ENCODE peak calls at places on chromosome 11, in six cellular contexts. One of them, this sample, is unnamed.

GRCh38 chr11:73386026-73386425 is 9.8 kb downstream of the RELT start:
- DNase-seq in AG09319: no peak
- DNase-seq in neuronal stem cell: no peak
- DNase-seq in KG1: no peak
- DNase-seq in activated CD4-positive, alpha-beta T cell treated with anti-CD3 and anti-CD28 coated beads, Interleukin-2, amount 50 U/mL, for 24 hours: no peak
- DNase-seq in fibroblast of the conjunctiva: no peak
- DNase-seq in this sample: no peak

GRCh38 chr11:85826096-85826855 is 15.3 kb upstream of the SYTL2 start:
- DNase-seq in AG09319: no peak
- DNase-seq in neuronal stem cell: no peak
- DNase-seq in KG1: no peak
- DNase-seq in activated CD4-positive, alpha-beta T cell treated with anti-CD3 and anti-CD28 coated beads, Interleukin-2, amount 50 U/mL, for 24 hours: no peak
- DNase-seq in fibroblast of the conjunctiva: no peak
- DNase-seq in this sample: no peak

GRCh38 chr11:85699957-85700741 is 14.2 kb upstream of the CCDC89 start:
- DNase-seq in AG09319: no peak
- DNase-seq in neuronal stem cell: no peak
- DNase-seq in KG1: no peak
- DNase-seq in activated CD4-positive, alpha-beta T cell treated with anti-CD3 and anti-CD28 coated beads, Interleukin-2, amount 50 U/mL, for 24 hours: no peak
- DNase-seq in fibroblast of the conjunctiva: no peak
- DNase-seq in this sample: no peak

GRCh38 chr11:12827929-12828812 is 153.9 kb downstream of the TEAD1 start:
- DNase-seq in AG09319: no peak
- DNase-seq in neuronal stem cell: peak
- DNase-seq in KG1: no peak
- DNase-seq in activated CD4-positive, alpha-beta T cell treated with anti-CD3 and anti-CD28 coated beads, Interleukin-2, amount 50 U/mL, for 24 hours: no peak
- DNase-seq in fibroblast of the conjunctiva: peak
- DNase-seq in this sample: no peak

GRCh38 chr11:65215441-65216076 is 33.8 kb downstream of the CAPN1 start:
- DNase-seq in AG09319: no peak
- DNase-seq in neuronal stem cell: no peak
- DNase-seq in KG1: no peak
- DNase-seq in activated CD4-positive, alpha-beta T cell treated with anti-CD3 and anti-CD28 coated beads, Interleukin-2, amount 50 U/mL, for 24 hours: no peak
- DNase-seq in fibroblast of the conjunctiva: no peak
- DNase-seq in this sample: peak

GRCh38 chr11:72821920-72822799 is 7.9 kb downstream of the ATG16L2 start:
- DNase-seq in AG09319: peak
- DNase-seq in neuronal stem cell: peak
- DNase-seq in KG1: no peak
- DNase-seq in activated CD4-positive, alpha-beta T cell treated with anti-CD3 and anti-CD28 coated beads, Interleukin-2, amount 50 U/mL, for 24 hours: peak
- DNase-seq in fibroblast of the conjunctiva: peak
- DNase-seq in this sample: peak

GRCh38 chr11:36010010-36010740 is 66.3 kb downstream of the LDLRAD3 start:
- DNase-seq in AG09319: no peak
- DNase-seq in neuronal stem cell: no peak
- DNase-seq in KG1: no peak
- DNase-seq in activated CD4-positive, alpha-beta T cell treated with anti-CD3 and anti-CD28 coated beads, Interleukin-2, amount 50 U/mL, for 24 hours: no peak
- DNase-seq in fibroblast of the conjunctiva: peak
- DNase-seq in this sample: no peak

GRCh38 chr11:29534831-29535230 is 482.0 kb downstream of the KCNA4 start:
- DNase-seq in AG09319: no peak
- DNase-seq in neuronal stem cell: no peak
- DNase-seq in KG1: no peak
- DNase-seq in activated CD4-positive, alpha-beta T cell treated with anti-CD3 and anti-CD28 coated beads, Interleukin-2, amount 50 U/mL, for 24 hours: no peak
- DNase-seq in fibroblast of the conjunctiva: no peak
- DNase-seq in this sample: no peak

GRCh38 chr11:20555783-20556182 is 43.6 kb upstream of the SLC6A5 start:
- DNase-seq in AG09319: no peak
- DNase-seq in neuronal stem cell: no peak
- DNase-seq in KG1: no peak
- DNase-seq in activated CD4-positive, alpha-beta T cell treated with anti-CD3 and anti-CD28 coated beads, Interleukin-2, amount 50 U/mL, for 24 hours: no peak
- DNase-seq in fibroblast of the conjunctiva: no peak
- DNase-seq in this sample: no peak

GRCh38 chr11:8839957-8840945 is 70.7 kb upstream of the AKIP1 start:
- DNase-seq in AG09319: peak
- DNase-seq in neuronal stem cell: peak
- DNase-seq in KG1: no peak
- DNase-seq in activated CD4-positive, alpha-beta T cell treated with anti-CD3 and anti-CD28 coated beads, Interleukin-2, amount 50 U/mL, for 24 hours: peak
- DNase-seq in fibroblast of the conjunctiva: no peak
- DNase-seq in this sample: no peak

GRCh38 chr11:128776434-128777284 is 82.8 kb downstream of the FLI1 start:
- DNase-seq in AG09319: no peak
- DNase-seq in neuronal stem cell: peak
- DNase-seq in KG1: no peak
- DNase-seq in activated CD4-positive, alpha-beta T cell treated with anti-CD3 and anti-CD28 coated beads, Interleukin-2, amount 50 U/mL, for 24 hours: peak
- DNase-seq in fibroblast of the conjunctiva: no peak
- DNase-seq in this sample: no peak

GRCh38 chr11:10322830-10323792 is 18.2 kb downstream of the ADM start:
- DNase-seq in AG09319: peak
- DNase-seq in neuronal stem cell: no peak
- DNase-seq in KG1: peak
- DNase-seq in activated CD4-positive, alpha-beta T cell treated with anti-CD3 and anti-CD28 coated beads, Interleukin-2, amount 50 U/mL, for 24 hours: peak
- DNase-seq in fibroblast of the conjunctiva: peak
- DNase-seq in this sample: no peak

GRCh38 chr11:1071571-1072115 is 3.0 kb upstream of the MUC2 start:
- DNase-seq in AG09319: no peak
- DNase-seq in neuronal stem cell: no peak
- DNase-seq in KG1: no peak
- DNase-seq in activated CD4-positive, alpha-beta T cell treated with anti-CD3 and anti-CD28 coated beads, Interleukin-2, amount 50 U/mL, for 24 hours: no peak
- DNase-seq in fibroblast of the conjunctiva: no peak
- DNase-seq in this sample: no peak

GRCh38 chr11:1568451-1568911 is 3.6 kb downstream of the DUSP8 start:
- DNase-seq in AG09319: no peak
- DNase-seq in neuronal stem cell: no peak
- DNase-seq in KG1: no peak
- DNase-seq in activated CD4-positive, alpha-beta T cell treated with anti-CD3 and anti-CD28 coated beads, Interleukin-2, amount 50 U/mL, for 24 hours: no peak
- DNase-seq in fibroblast of the conjunctiva: no peak
- DNase-seq in this sample: no peak

GRCh38 chr11:131666617-131667016 is 296.2 kb downstream of the NTM start:
- DNase-seq in AG09319: no peak
- DNase-seq in neuronal stem cell: no peak
- DNase-seq in KG1: no peak
- DNase-seq in activated CD4-positive, alpha-beta T cell treated with anti-CD3 and anti-CD28 coated beads, Interleukin-2, amount 50 U/mL, for 24 hours: no peak
- DNase-seq in fibroblast of the conjunctiva: no peak
- DNase-seq in this sample: no peak

GRCh38 chr11:123174196-123175183 is 20.6 kb downstream of the CLMP start:
- DNase-seq in AG09319: peak
- DNase-seq in neuronal stem cell: peak
- DNase-seq in KG1: no peak
- DNase-seq in activated CD4-positive, alpha-beta T cell treated with anti-CD3 and anti-CD28 coated beads, Interleukin-2, amount 50 U/mL, for 24 hours: no peak
- DNase-seq in fibroblast of the conjunctiva: peak
- DNase-seq in this sample: no peak

GRCh38 chr11:62719302-62719978 is 7.8 kb downstream of the HNRNPUL2 start:
- DNase-seq in AG09319: no peak
- DNase-seq in neuronal stem cell: no peak
- DNase-seq in KG1: no peak
- DNase-seq in activated CD4-positive, alpha-beta T cell treated with anti-CD3 and anti-CD28 coated beads, Interleukin-2, amount 50 U/mL, for 24 hours: no peak
- DNase-seq in fibroblast of the conjunctiva: no peak
- DNase-seq in this sample: no peak

GRCh38 chr11:1194977-1195689 is 27.7 kb upstream of the MUC5B start:
- DNase-seq in AG09319: no peak
- DNase-seq in neuronal stem cell: no peak
- DNase-seq in KG1: no peak
- DNase-seq in activated CD4-positive, alpha-beta T cell treated with anti-CD3 and anti-CD28 coated beads, Interleukin-2, amount 50 U/mL, for 24 hours: no peak
- DNase-seq in fibroblast of the conjunctiva: no peak
- DNase-seq in this sample: no peak

GRCh38 chr11:34890089-34890488 is 26.1 kb downstream of the APIP start:
- DNase-seq in AG09319: no peak
- DNase-seq in neuronal stem cell: no peak
- DNase-seq in KG1: no peak
- DNase-seq in activated CD4-positive, alpha-beta T cell treated with anti-CD3 and anti-CD28 coated beads, Interleukin-2, amount 50 U/mL, for 24 hours: no peak
- DNase-seq in fibroblast of the conjunctiva: no peak
- DNase-seq in this sample: no peak

GRCh38 chr11:72085836-72086475 is 5.3 kb downstream of the LRRC51 start:
- DNase-seq in AG09319: no peak
- DNase-seq in neuronal stem cell: no peak
- DNase-seq in KG1: no peak
- DNase-seq in activated CD4-positive, alpha-beta T cell treated with anti-CD3 and anti-CD28 coated beads, Interleukin-2, amount 50 U/mL, for 24 hours: no peak
- DNase-seq in fibroblast of the conjunctiva: no peak
- DNase-seq in this sample: no peak

GRCh38 chr11:115518983-115519382 is 14.8 kb upstream of the CADM1 start:
- DNase-seq in AG09319: no peak
- DNase-seq in neuronal stem cell: no peak
- DNase-seq in KG1: no peak
- DNase-seq in activated CD4-positive, alpha-beta T cell treated with anti-CD3 and anti-CD28 coated beads, Interleukin-2, amount 50 U/mL, for 24 hours: no peak
- DNase-seq in fibroblast of the conjunctiva: no peak
- DNase-seq in this sample: no peak

GRCh38 chr11:114653148-114653547 is 25.2 kb upstream of the NXPE2 start:
- DNase-seq in AG09319: no peak
- DNase-seq in neuronal stem cell: no peak
- DNase-seq in KG1: no peak
- DNase-seq in activated CD4-positive, alpha-beta T cell treated with anti-CD3 and anti-CD28 coated beads, Interleukin-2, amount 50 U/mL, for 24 hours: no peak
- DNase-seq in fibroblast of the conjunctiva: no peak
- DNase-seq in this sample: no peak

GRCh38 chr11:57638005-57638760 is 11.5 kb downstream of the YPEL4 start:
- DNase-seq in AG09319: peak
- DNase-seq in neuronal stem cell: peak
- DNase-seq in KG1: no peak
- DNase-seq in activated CD4-positive, alpha-beta T cell treated with anti-CD3 and anti-CD28 coated beads, Interleukin-2, amount 50 U/mL, for 24 hours: no peak
- DNase-seq in fibroblast of the conjunctiva: peak
- DNase-seq in this sample: no peak

GRCh38 chr11:8071616-8072581 is 9.1 kb upstream of the TUB start:
- DNase-seq in AG09319: no peak
- DNase-seq in neuronal stem cell: no peak
- DNase-seq in KG1: no peak
- DNase-seq in activated CD4-positive, alpha-beta T cell treated with anti-CD3 and anti-CD28 coated beads, Interleukin-2, amount 50 U/mL, for 24 hours: no peak
- DNase-seq in fibroblast of the conjunctiva: no peak
- DNase-seq in this sample: no peak

GRCh38 chr11:111777094-111778046 is 11.2 kb upstream of the PPP2R1B start:
- DNase-seq in AG09319: peak
- DNase-seq in neuronal stem cell: peak
- DNase-seq in KG1: peak
- DNase-seq in activated CD4-positive, alpha-beta T cell treated with anti-CD3 and anti-CD28 coated beads, Interleukin-2, amount 50 U/mL, for 24 hours: peak
- DNase-seq in fibroblast of the conjunctiva: peak
- DNase-seq in this sample: no peak

GRCh38 chr11:31922450-31922849 is 111.3 kb upstream of the PAX6 start:
- DNase-seq in AG09319: no peak
- DNase-seq in neuronal stem cell: no peak
- DNase-seq in KG1: no peak
- DNase-seq in activated CD4-positive, alpha-beta T cell treated with anti-CD3 and anti-CD28 coated beads, Interleukin-2, amount 50 U/mL, for 24 hours: no peak
- DNase-seq in fibroblast of the conjunctiva: no peak
- DNase-seq in this sample: no peak

GRCh38 chr11:26319906-26320305 is 12.0 kb upstream of the ANO3 start:
- DNase-seq in AG09319: no peak
- DNase-seq in neuronal stem cell: no peak
- DNase-seq in KG1: no peak
- DNase-seq in activated CD4-positive, alpha-beta T cell treated with anti-CD3 and anti-CD28 coated beads, Interleukin-2, amount 50 U/mL, for 24 hours: no peak
- DNase-seq in fibroblast of the conjunctiva: peak
- DNase-seq in this sample: no peak

GRCh38 chr11:414333-414857 is 404 bp downstream of the SIGIRR start:
- DNase-seq in AG09319: no peak
- DNase-seq in neuronal stem cell: no peak
- DNase-seq in KG1: no peak
- DNase-seq in activated CD4-positive, alpha-beta T cell treated with anti-CD3 and anti-CD28 coated beads, Interleukin-2, amount 50 U/mL, for 24 hours: no peak
- DNase-seq in fibroblast of the conjunctiva: no peak
- DNase-seq in this sample: no peak

GRCh38 chr11:898540-899190 is 11.9 kb downstream of the CHID1 start:
- DNase-seq in AG09319: no peak
- DNase-seq in neuronal stem cell: no peak
- DNase-seq in KG1: no peak
- DNase-seq in activated CD4-positive, alpha-beta T cell treated with anti-CD3 and anti-CD28 coated beads, Interleukin-2, amount 50 U/mL, for 24 hours: no peak
- DNase-seq in fibroblast of the conjunctiva: no peak
- DNase-seq in this sample: no peak

GRCh38 chr11:134573857-134574256 is 161.8 kb upstream of the B3GAT1 start:
- DNase-seq in AG09319: no peak
- DNase-seq in neuronal stem cell: no peak
- DNase-seq in KG1: no peak
- DNase-seq in activated CD4-positive, alpha-beta T cell treated with anti-CD3 and anti-CD28 coated beads, Interleukin-2, amount 50 U/mL, for 24 hours: no peak
- DNase-seq in fibroblast of the conjunctiva: no peak
- DNase-seq in this sample: no peak

This sample was measured in stimulated activated CD4-positive, alpha-beta T cell treated with anti-CD3 and anti-CD28 coated beads, Interleukin-1b, Interleukin-23, amount 100 ng/mL, for 24 hours.